ENCODE peak calls at places on chromosome 13, in five cellular contexts. F, S, Y, U and B are unnamed samples.

GRCh38 chr13:25037057-25037813 is 58.7 kb upstream of the PABPC3 start:
- DNase-seq in Y (peak; percentile 47), U (no peak), S (peak; percentile 46), F (peak; percentile 65), B (peak; percentile 23)

GRCh38 chr13:90686438-90686837 is 661.0 kb upstream of the MIR17HG start:
- DNase-seq in Y (no peak), F (no peak), S (no peak), U (no peak), B (no peak)

GRCh38 chr13:89755729-89756492 is 1591.6 kb upstream of the MIR17HG start:
- DNase-seq in Y (no peak), S (no peak), U (no peak), F (no peak), B (no peak)

GRCh38 chr13:84649853-84650252 is 767.6 kb upstream of the SLITRK1 start:
- DNase-seq in Y (no peak), U (no peak), S (no peak), F (no peak), B (no peak)

GRCh38 chr13:43005460-43006236 is 13.6 kb upstream of the EPSTI1 start:
- DNase-seq in U (no peak), F (no peak), Y (no peak), S (peak; percentile 44), B (no peak)

GRCh38 chr13:22848539-22849052 is 332.2 kb upstream of the SGCG start:
- DNase-seq in U (no peak), S (no peak), Y (no peak), F (peak; percentile 13), B (no peak)

GRCh38 chr13:24511019-24511823 is 1.4 kb downstream of the PARP4 start:
- DNase-seq in F (no peak), S (peak; percentile 85), U (no peak), Y (peak; percentile 56), B (peak; percentile 80)

GRCh38 chr13:25971077-25971476 is 80.7 kb downstream of the SHISA2 start:
- DNase-seq in S (no peak), F (no peak), Y (no peak), U (no peak), B (no peak)

GRCh38 chr13:40063278-40063698 is 407.8 kb downstream of the COG6 start:
- DNase-seq in F (peak; percentile 52), U (no peak), S (no peak), Y (no peak), B (no peak)

GRCh38 chr13:70189981-70190380 is 81.7 kb upstream of the KLHL1 start:
- DNase-seq in F (no peak), U (no peak), Y (no peak), S (no peak), B (no peak)

GRCh38 chr13:67200605-67201004 is 29.5 kb downstream of the PCDH9 start:
- DNase-seq in Y (no peak), U (no peak), F (no peak), S (no peak), B (no peak)

GRCh38 chr13:76823969-76824368 is 62.2 kb downstream of the KCTD12 start:
- DNase-seq in S (no peak), Y (no peak), F (no peak), U (no peak), B (no peak)

GRCh38 chr13:68168448-68168847 is 938.3 kb upstream of the PCDH9 start:
- DNase-seq in U (no peak), Y (no peak), F (no peak), S (no peak), B (no peak)

GRCh38 chr13:50686547-50686946 is 156.9 kb downstream of the DLEU7 start:
- DNase-seq in S (no peak), Y (no peak), F (no peak), U (no peak), B (no peak)

GRCh38 chr13:60627071-60627686 is 230.2 kb downstream of the TDRD3 start:
- DNase-seq in S (peak; percentile 42), U (no peak), F (no peak), Y (no peak), B (peak; percentile 29)

GRCh38 chr13:51900471-51900870 is 38.7 kb downstream of the CCDC70 start:
- DNase-seq in S (no peak), Y (no peak), F (no peak), U (no peak), B (no peak)

GRCh38 chr13:26475176-26476110 is 82.0 kb upstream of the WASF3 start:
- DNase-seq in Y (no peak), S (no peak), U (no peak), F (no peak), B (no peak)

GRCh38 chr13:89923052-89923451 is 1424.4 kb upstream of the MIR17HG start:
- DNase-seq in U (no peak), S (no peak), F (no peak), Y (no peak), B (no peak)

GRCh38 chr13:46598140-46598819 is 45.3 kb downstream of the LRCH1 start:
- DNase-seq in U (no peak), Y (no peak), F (no peak), S (no peak), B (no peak)

GRCh38 chr13:50277127-50277526 is 261.9 kb downstream of the KCNRG start:
- DNase-seq in U (no peak), Y (no peak), F (no peak), S (no peak), B (no peak)

GRCh38 chr13:65353951-65354350 is 1876.2 kb downstream of the PCDH9 start:
- DNase-seq in U (no peak), S (no peak), F (no peak), Y (no peak), B (no peak)

GRCh38 chr13:80048030-80048429 is 292.9 kb downstream of the SPRY2 start:
- DNase-seq in F (no peak), U (no peak), S (peak; percentile 3), Y (no peak), B (no peak)

GRCh38 chr13:44759723-44760360 is 183.7 kb upstream of the TSC22D1 start:
- DNase-seq in U (no peak), S (no peak), Y (no peak), F (peak; percentile 90), B (no peak)

GRCh38 chr13:77184455-77184854 is 142.4 kb downstream of the MYCBP2 start:
- DNase-seq in U (no peak), F (no peak), S (peak; percentile 30), Y (no peak), B (no peak)

GRCh38 chr13:105921711-105922110 is 613.8 kb downstream of the EFNB2 start:
- DNase-seq in F (no peak), S (no peak), Y (peak; percentile 48), U (no peak), B (no peak)
- H3K4me3 ChIP-seq in F (no peak overlapping the region), S (no peak overlapping the region), Y (no peak overlapping the region), U (no peak overlapping the region), B (no peak overlapping the region)

GRCh38 chr13:19661561-19661960 is 28.1 kb downstream of the MPHOSPH8 start:
- DNase-seq in U (no peak), S (no peak), Y (no peak), F (no peak), B (no peak)

GRCh38 chr13:19668778-19669177 is 35.3 kb downstream of the MPHOSPH8 start:
- DNase-seq in U (no peak), F (no peak), Y (no peak), S (no peak), B (no peak)

GRCh38 chr13:19663416-19663979 is 30.0 kb downstream of the MPHOSPH8 start:
- DNase-seq in S (no peak), U (no peak), Y (no peak), F (no peak), B (no peak)

GRCh38 chr13:19664481-19665230 is 31.2 kb downstream of the MPHOSPH8 start:
- DNase-seq in Y (no peak), S (no peak), F (no peak), U (no peak), B (no peak)

DNA sequence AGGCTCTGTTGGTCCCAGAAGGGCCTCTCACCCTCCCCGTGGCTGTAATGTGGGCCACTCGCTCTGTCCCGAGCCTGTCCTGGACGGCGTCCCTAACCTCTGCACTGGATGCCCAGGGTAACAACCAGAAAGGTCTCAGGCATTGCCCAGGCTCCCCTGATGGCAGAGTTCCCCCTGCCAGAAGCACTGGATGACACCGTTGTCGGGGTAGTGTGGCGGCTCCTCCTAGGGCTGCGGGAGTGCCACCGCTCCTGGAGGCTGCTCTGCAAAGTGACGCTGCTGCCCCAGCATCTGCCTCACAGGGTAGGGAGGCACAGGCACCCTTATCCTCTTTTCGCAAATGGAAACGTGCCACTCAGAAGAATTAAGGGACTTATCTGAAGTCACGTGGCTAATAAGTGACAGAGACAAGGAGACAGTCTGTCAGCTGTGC is 32.0 kb downstream of the MPHOSPH8 start:
- DNase-seq in S (no peak), F (no peak), U (no peak), Y (no peak), B (no peak)
- H3K36me3 ChIP-seq in S (peaks cover 5% of the 10 kb centered on the region), F (peaks cover 56% of the 10 kb centered on the region), U (peaks cover 97% of the 10 kb centered on the region), Y (peaks cover 56% of the 10 kb centered on the region), B (peaks cover 62% of the 10 kb centered on the region)

DNA sequence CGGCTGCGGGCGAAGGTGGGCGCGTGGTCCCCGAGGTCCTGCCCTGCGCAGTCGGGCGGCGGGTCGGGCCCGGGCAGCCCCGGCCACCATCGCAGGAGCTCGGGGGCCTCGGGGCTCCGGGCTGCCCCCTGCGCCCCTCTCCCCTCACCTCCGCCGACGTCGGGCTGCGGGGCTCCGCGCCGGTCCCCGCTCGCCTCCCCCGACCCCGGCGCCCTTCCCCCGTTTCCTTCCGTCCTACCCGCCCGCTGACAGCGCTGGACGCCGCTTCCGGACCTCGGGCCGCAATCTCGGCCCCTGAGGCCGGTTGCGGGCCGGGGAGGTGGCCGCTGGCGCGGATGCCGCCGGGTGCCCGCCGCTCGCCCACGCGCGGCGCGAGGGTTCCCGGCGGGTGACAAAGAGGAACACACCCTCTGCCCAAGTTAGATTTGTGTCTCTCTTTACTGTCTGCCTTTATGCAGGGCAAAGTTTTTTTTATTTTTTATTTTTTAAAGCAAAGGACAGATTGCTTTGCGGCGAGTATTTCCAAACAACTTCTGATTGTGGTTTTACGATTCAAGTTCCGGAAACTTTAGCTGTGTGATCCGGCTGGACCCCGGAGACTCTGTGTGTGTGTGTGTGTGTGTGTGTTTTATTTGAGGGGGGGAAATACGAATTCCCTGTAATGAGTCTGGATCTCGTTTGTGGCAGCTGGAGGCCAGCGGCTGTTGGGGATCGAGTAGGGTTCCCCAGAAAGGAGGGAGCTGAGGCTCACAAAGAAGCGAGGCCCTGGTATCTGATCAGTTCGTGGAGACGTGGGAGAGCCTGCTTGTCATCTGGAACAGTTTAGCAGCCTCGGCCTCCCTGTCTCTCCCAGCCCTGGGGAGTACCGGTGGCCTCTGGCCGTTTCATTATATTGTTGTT is 957 bp downstream of the FARP1 start:
- DNase-seq in F (peak; percentile 37), Y (peak; percentile 23), S (peak; percentile 35), U (peak; percentile 45), B (no peak)
- H3K27ac ChIP-seq in F (peak overlapping the region; percentile 91), Y (peak overlapping the region; percentile 90), S (peak overlapping the region; percentile 30), U (peak overlapping the region; percentile 50), B (peak overlapping the region; percentile 42)

GRCh38 chr13:102852556-102852955 is 6.7 kb downstream of the ERCC5 start:
- DNase-seq in U (no peak), S (no peak), F (no peak), Y (no peak), B (no peak)

GRCh38 chr13:102856603-102857002 is 10.8 kb downstream of the ERCC5 start:
- DNase-seq in Y (no peak), S (no peak), F (peak; percentile 33), U (peak; percentile 58), B (no peak)

GRCh38 chr13:102848956-102849355 is 3.1 kb downstream of the ERCC5 start:
- DNase-seq in U (no peak), F (no peak), S (no peak), Y (no peak), B (no peak)

DNA sequence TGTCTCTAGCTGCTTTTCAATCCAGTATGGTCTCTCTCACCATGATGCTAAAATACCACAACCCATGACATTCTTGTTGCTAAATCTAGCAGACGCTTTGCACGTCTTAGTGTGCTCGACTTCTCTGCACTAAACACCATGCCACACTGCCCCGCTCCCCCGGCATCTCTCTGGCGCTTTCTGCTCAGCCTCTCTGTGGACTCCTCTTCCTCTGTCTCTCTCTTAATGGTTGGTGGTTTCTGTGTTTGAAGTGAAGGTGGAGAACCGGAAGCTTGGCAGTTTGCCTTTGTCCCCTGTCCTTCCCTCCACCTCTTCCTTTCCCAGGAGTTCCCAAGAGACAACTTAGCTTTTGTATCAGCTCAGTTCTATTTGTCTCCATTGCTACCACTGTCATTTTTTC is 8.8 kb downstream of the ERCC5 start:
- DNase-seq in F (no peak), Y (no peak), S (no peak), U (no peak), B (no peak)
- H3K4me3 ChIP-seq in F (no peak overlapping the region), Y (no peak overlapping the region), S (no peak overlapping the region), U (no peak overlapping the region), B (no peak overlapping the region)